ENCODE peak calls at places on chromosome 3, in four cellular contexts. A is K562, N is HepG2, Q is A549. T is an unnamed sample.

GRCh38 chr3:65107174-65107573 is 419.4 kb upstream of the ADAMTS9 start:
- DNase-seq in Q (no peak), A (no peak), N (no peak), T (no peak)

GRCh38 chr3:23915537-23916108 is 1.2 kb downstream of the NKIRAS1 start:
- DNase-seq in A (no peak), Q (no peak), N (peak; percentile 45), T (peak; percentile 64)

GRCh38 chr3:155179966-155180757 is 100.0 kb downstream of the MME start:
- DNase-seq in A (no peak), N (no peak), Q (no peak), T (no peak)

GRCh38 chr3:84245779-84246178 is 713.0 kb upstream of the CADM2 start:
- DNase-seq in A (no peak), Q (no peak), N (no peak), T (no peak)

GRCh38 chr3:197302696-197303341 is 4.4 kb upstream of the DLG1 start:
- DNase-seq in A (no peak), N (peak; percentile 12), Q (no peak), T (peak; percentile 52)

GRCh38 chr3:45892161-45892560 is 5.8 kb downstream of the CCR9 start:
- DNase-seq in N (no peak), A (no peak), Q (no peak), T (no peak)

GRCh38 chr3:52798978-52799476 is 4.4 kb downstream of the ITIH3 start:
- DNase-seq in Q (peak; percentile 52), A (peak; percentile 66), N (peak; percentile 41), T (no peak)

GRCh38 chr3:119695480-119695879 is 7.3 kb upstream of the CFAP91 start:
- DNase-seq in Q (no peak), A (peak; percentile 46), N (no peak), T (peak; percentile 17)

GRCh38 chr3:96970211-96970610 is 155.8 kb downstream of the EPHA6 start:
- DNase-seq in N (no peak), Q (no peak), A (no peak), T (peak; percentile 1)

GRCh38 chr3:155382396-155383042 is 89.0 kb upstream of the STRIT1 start:
- DNase-seq in Q (peak; percentile 66), N (peak; percentile 53), A (peak; percentile 64), T (peak; percentile 42)

DNA sequence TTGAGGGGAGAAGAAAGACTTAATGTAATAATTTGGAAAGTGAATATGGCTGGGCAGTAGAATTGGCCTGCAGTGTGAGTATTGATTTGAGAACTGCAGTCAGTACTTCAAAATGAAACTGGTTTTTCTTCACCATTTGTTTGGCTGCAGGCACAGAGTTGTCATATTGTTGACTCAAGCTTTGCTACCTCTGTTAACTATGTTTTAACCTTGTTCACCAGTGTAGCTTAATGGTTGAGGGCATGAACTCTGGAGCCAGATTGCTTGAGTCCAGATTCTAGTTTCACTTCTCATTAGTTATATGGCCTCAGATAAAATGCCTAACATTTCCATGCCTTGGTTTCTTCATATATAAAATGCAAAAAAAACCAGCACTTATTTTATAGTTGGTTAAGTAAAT is 64.1 kb downstream of the CFAP44 start:
- DNase-seq in A (no peak), Q (no peak), N (peak; percentile 11), T (no peak)
- TF ChIP-seq MAZ in A (no peak), Q (no peak), N (no peak), T (no peak)

GRCh38 chr3:4350789-4351163 is 47.6 kb downstream of the SETMAR start:
- DNase-seq in Q (peak; percentile 76), A (peak; percentile 69), N (peak; percentile 53), T (peak; percentile 69)
- TF ChIP-seq MAZ in Q (no peak), A (no peak), N (no peak), T (no peak)

GRCh38 chr3:194784341-194784740 is 98.7 kb downstream of the FAM43A start:
- DNase-seq in A (no peak), N (no peak), Q (no peak), T (no peak)

GRCh38 chr3:194780706-194781105 is 95.0 kb downstream of the FAM43A start:
- DNase-seq in A (no peak), Q (no peak), N (no peak), T (no peak)

GRCh38 chr3:194785315-194785714 is 99.6 kb downstream of the FAM43A start:
- DNase-seq in Q (no peak), A (no peak), N (no peak), T (no peak)

GRCh38 chr3:194781617-194782016 is 95.9 kb downstream of the FAM43A start:
- DNase-seq in N (no peak), A (no peak), Q (no peak), T (no peak)

GRCh38 chr3:194782767-194783404 is 97.2 kb downstream of the FAM43A start:
- DNase-seq in A (no peak), N (peak; percentile 51), Q (no peak), T (peak; percentile 4)
- TF ChIP-seq MAZ in A (no peak), N (no peak), Q (no peak), T (no peak)

GRCh38 chr3:72797773-72798543 is 50.3 kb downstream of the SHQ1 start:
- DNase-seq in Q (no peak), A (no peak), N (peak; percentile 5), T (peak; percentile 41)
- TF ChIP-seq MAZ in Q (no peak), A (no peak), N (no peak), T (no peak)

GRCh38 chr3:15460891-15461524 is 33.6 kb downstream of the EAF1 start:
- DNase-seq in A (no peak), N (no peak), Q (no peak), T (no peak)
- TF ChIP-seq MAZ in A (no peak), N (no peak), Q (no peak), T (no peak)

GRCh38 chr3:128572644-128573105 is 77.9 kb downstream of the RPN1 start:
- DNase-seq in A (peak; percentile 29), N (peak; percentile 40), Q (peak; percentile 79), T (no peak)
- TF ChIP-seq MAZ in A (no peak), N (no peak), Q (no peak), T (no peak)

DNA sequence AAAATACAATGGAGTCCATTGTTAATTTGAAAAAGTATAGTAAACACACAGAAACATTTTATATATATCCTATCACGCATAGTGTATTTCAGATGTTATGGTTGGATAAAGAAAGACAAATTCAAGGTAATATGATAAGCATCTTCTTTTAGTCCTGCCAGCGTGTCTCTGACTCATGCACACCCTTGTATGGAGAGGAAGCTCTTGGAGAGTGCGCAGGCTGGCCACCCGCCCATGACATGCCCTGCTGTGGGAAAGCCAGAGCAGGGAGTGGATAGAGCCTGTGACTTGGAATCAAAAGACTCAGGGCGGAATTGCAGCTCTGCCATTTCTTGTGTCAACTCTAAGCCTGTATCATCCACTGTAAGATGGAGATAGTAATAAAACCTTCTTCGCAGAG is 23.0 kb upstream of the COPG1 start:
- DNase-seq in N (no peak), A (peak; percentile 54), Q (peak; percentile 71), T (peak; percentile 95)
- TF ChIP-seq MAZ in N (no peak), A (no peak), Q (no peak), T (no peak)

GRCh38 chr3:14092464-14092863 is 32.2 kb downstream of the CHCHD4 start:
- DNase-seq in Q (no peak), A (no peak), N (no peak), T (no peak)

GRCh38 chr3:14096742-14097141 is 27.9 kb downstream of the CHCHD4 start:
- DNase-seq in A (no peak), N (no peak), Q (no peak), T (no peak)

GRCh38 chr3:14097616-14098391 is 26.9 kb downstream of the CHCHD4 start:
- DNase-seq in A (no peak), Q (no peak), N (no peak), T (no peak)

DNA sequence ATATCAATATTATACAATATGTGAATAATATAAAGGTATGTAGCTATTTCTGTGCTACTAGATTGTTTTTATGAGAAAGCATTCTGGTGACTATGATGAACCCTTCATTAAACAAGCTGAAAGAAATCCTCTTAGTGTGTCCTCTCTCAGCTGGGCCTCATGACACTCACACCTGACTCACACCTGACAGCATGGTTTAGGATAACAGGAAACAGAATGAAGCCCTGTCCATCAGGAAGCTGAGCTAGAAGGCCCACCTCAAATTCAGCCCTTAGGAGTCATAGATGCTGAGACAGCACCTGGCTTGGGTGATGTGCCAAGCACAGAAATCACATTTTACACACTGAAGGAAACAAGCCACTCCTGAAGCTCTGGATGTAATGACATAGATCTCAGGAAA is 30.8 kb downstream of the CHCHD4 start:
- DNase-seq in N (no peak), Q (no peak), A (no peak), T (no peak)
- TF ChIP-seq MAZ in N (no peak), Q (no peak), A (no peak), T (no peak)

GRCh38 chr3:112116777-112117186 is 16.3 kb downstream of the GCSAM start:
- DNase-seq in N (no peak), A (no peak), Q (no peak), T (no peak)

GRCh38 chr3:112114558-112115160 is 18.4 kb downstream of the GCSAM start:
- DNase-seq in A (no peak), Q (no peak), N (no peak), T (no peak)

GRCh38 chr3:112115806-112116383 is 17.2 kb downstream of the GCSAM start:
- DNase-seq in N (no peak), Q (no peak), A (no peak), T (no peak)

GRCh38 chr3:112117415-112117814 is 15.6 kb downstream of the GCSAM start:
- DNase-seq in A (no peak), N (no peak), Q (no peak), T (no peak)

DNA sequence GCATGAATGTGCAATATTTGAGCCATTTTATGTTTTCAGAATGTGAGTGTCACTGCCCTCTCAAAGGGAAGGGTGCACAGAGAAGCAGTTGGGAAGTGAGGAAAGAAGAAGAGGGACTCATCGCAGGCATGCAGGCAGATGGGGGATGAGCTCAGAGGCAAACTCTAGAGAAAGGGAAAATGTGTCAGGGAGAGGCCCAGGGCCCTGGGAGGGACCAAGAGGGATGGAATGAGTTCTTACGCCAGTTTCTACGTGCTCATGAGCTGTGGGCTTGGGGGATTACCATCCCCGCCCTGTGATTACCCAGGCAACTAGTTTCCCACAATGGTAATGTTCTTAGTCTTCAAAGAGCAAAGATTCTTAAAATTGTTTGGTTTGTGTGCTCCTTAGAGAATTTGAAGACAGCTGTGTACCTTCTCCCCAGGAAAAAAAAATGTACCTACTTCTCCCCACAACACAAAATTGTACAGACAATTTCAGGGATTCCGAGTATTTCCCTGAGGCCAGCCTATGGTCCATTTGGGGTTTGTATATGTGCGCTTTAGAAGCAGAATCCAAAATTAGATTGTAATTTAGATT is 17.8 kb downstream of the GCSAM start:
- DNase-seq in N (no peak), Q (no peak), A (no peak), T (no peak)
- TF ChIP-seq MAZ in N (no peak), Q (no peak), A (no peak), T (no peak)

GRCh38 chr3:62109534-62109933 is 263.8 kb downstream of the FEZF2 start:
- DNase-seq in A (no peak), Q (no peak), N (peak; percentile 20), T (peak; percentile 96)
- TF ChIP-seq MAZ in A (no peak), Q (no peak), N (no peak), T (peak; percentile 44)

T was measured in IMR-90.